ENCODE peak calls at places on chromosomes 16 and 17, in six cellular contexts. U is foreskin keratinocyte, E is BJ, Y is HAP-1, F is GM12878, M is testis. P is an unnamed sample. For H3K27me3, the result is how much of the 10 kb centered on the place peaks cover.

GRCh38 chr16:84605339-84605848 is 12.5 kb downstream of the COTL1 start:
- DNase-seq in F (no peak), Y (no peak), U (no peak), E (no peak), M (no peak), P (no peak)

GRCh38 chr17:63841350-63842172 is 924 bp downstream of the SMARCD2 start:
- DNase-seq in M (peak), Y (peak), E (no peak), U (no peak), F (no peak), P (peak)

GRCh38 chr16:54936086-54936978 is 5.7 kb downstream of the IRX5 start:
- DNase-seq in Y (no peak), E (no peak), M (no peak), F (no peak), U (peak), P (peak)

GRCh38 chr16:8607214-8607613 is 14.3 kb upstream of the METTL22 start:
- DNase-seq in U (no peak), F (no peak), E (no peak), M (no peak), Y (no peak), P (no peak)

GRCh38 chr17:73023759-73024158 is 68.7 kb downstream of the SLC39A11 start:
- DNase-seq in U (no peak), F (no peak), E (no peak), Y (no peak), M (no peak), P (no peak)

GRCh38 chr17:82963104-82963950 is 116.1 kb upstream of the METRNL start:
- DNase-seq in U (no peak), E (peak), M (peak), Y (peak), F (no peak), P (peak)

GRCh38 chr17:27906623-27907022 is 13.5 kb upstream of the LYRM9 start:
- DNase-seq in U (no peak), F (no peak), Y (no peak), M (no peak), E (no peak), P (no peak)

GRCh38 chr16:71421911-71422310 is 19.9 kb downstream of the TLE7 start:
- DNase-seq in M (no peak), E (no peak), Y (no peak), U (no peak), F (no peak), P (no peak)

GRCh38 chr16:4103741-4104140 is 12.5 kb downstream of the ADCY9 start:
- DNase-seq in E (no peak), U (no peak), M (no peak), Y (no peak), F (no peak), P (no peak)

GRCh38 chr16:84449156-84450140 is 55.0 kb downstream of the MEAK7 start:
- DNase-seq in U (no peak), F (no peak), M (no peak), E (no peak), Y (no peak), P (peak)

GRCh38 chr16:4071686-4072561 is 44.3 kb downstream of the ADCY9 start:
- DNase-seq in Y (no peak), E (no peak), M (peak), F (no peak), U (no peak), P (no peak)

GRCh38 chr17:76820523-76820922 is 47.7 kb upstream of the MGAT5B start:
- DNase-seq in U (no peak), E (no peak), M (no peak), F (no peak), Y (no peak), P (no peak)

GRCh38 chr16:17271687-17272086 is 199.1 kb downstream of the XYLT1 start:
- DNase-seq in Y (no peak), M (peak), F (no peak), U (no peak), E (no peak), P (no peak)

GRCh38 chr16:3966681-3967080 is 86.2 kb upstream of the CREBBP start:
- DNase-seq in Y (no peak), E (no peak), U (no peak), F (no peak), M (no peak), P (no peak)

GRCh38 chr17:77200711-77201110 is 59.9 kb downstream of the SEC14L1 start:
- DNase-seq in U (no peak), E (no peak), Y (no peak), M (peak), F (no peak), P (no peak)

GRCh38 chr17:11954961-11955360 is 42.3 kb downstream of the ZNF18 start:
- DNase-seq in E (no peak), Y (no peak), F (no peak), U (peak), M (no peak), P (no peak)

GRCh38 chr16:23286131-23286532 is 16.0 kb upstream of the SCNN1B start:
- DNase-seq in M (no peak), F (no peak), E (peak), U (peak), Y (no peak), P (no peak)

GRCh38 chr16:12819126-12820117 is 15.7 kb upstream of the CPPED1 start:
- DNase-seq in E (no peak), F (peak), U (no peak), M (peak), Y (peak), P (no peak)

GRCh38 chr17:76909971-76910760 is 42.0 kb downstream of the MGAT5B start:
- DNase-seq in U (peak), F (no peak), M (peak), E (no peak), Y (peak), P (no peak)

GRCh38 chr17:83109793-83110645 is 30.6 kb downstream of the METRNL start:
- DNase-seq in E (peak), U (peak), Y (no peak), M (peak), F (no peak), P (peak)

GRCh38 chr17:72984145-72984924 is 108.2 kb downstream of the SLC39A11 start:
- DNase-seq in F (no peak), Y (no peak), E (peak), M (no peak), U (peak), P (no peak)

GRCh38 chr16:84088695-84089395 is 27.9 kb downstream of the MBTPS1 start:
- DNase-seq in F (peak), E (no peak), U (no peak), Y (no peak), M (no peak), P (no peak)

GRCh38 chr17:17494499-17495447 is 1.4 kb downstream of the RASD1 start:
- DNase-seq in U (no peak), F (no peak), M (peak), E (no peak), Y (no peak), P (peak)

GRCh38 chr17:41439375-41439774 is 1.4 kb downstream of the KRT38 start:
- DNase-seq in F (no peak), U (no peak), E (no peak), Y (no peak), M (no peak), P (no peak)

GRCh38 chr16:46947900-46948547 is 25.4 kb downstream of the DNAJA2 start:
- DNase-seq in Y (peak), E (no peak), U (no peak), F (peak), M (no peak), P (no peak)

GRCh38 chr16:28166394-28167208 is 45.2 kb downstream of the XPO6 start:
- DNase-seq in Y (no peak), U (peak), E (no peak), M (no peak), F (no peak), P (no peak)

GRCh38 chr16:89093602-89094251 is at the start of gene ACSF3:
- DNase-seq in M (peak), Y (peak), E (no peak), U (no peak), F (no peak), P (no peak)

GRCh38 chr17:32288600-32288999 is 23.0 kb downstream of the RHBDL3 start:
- DNase-seq in U (no peak), M (no peak), E (no peak), F (no peak), Y (no peak), P (no peak)

GRCh38 chr16:50747206-50747956 is 5.5 kb downstream of the CYLD start:
- DNase-seq in M (no peak), F (peak), E (no peak), Y (no peak), U (no peak), P (no peak)

GRCh38 chr16:65178151-65178550 is 56.3 kb upstream of the CDH11 start:
- DNase-seq in Y (no peak), U (no peak), F (no peak), E (no peak), M (no peak), P (no peak)

GRCh38 chr17:16459850-16460550 is 32.0 kb downstream of the LRRC75A start:
- DNase-seq in U (no peak), M (no peak), F (no peak), Y (no peak), E (no peak), P (no peak)

GRCh38 chr16:56606071-56606687 is 2.2 kb upstream of the MT2A start:
- DNase-seq in Y (no peak), E (no peak), U (no peak), F (no peak), M (no peak), P (no peak)

GRCh38 chr17:76397687-76398522 is 13.5 kb downstream of the SPHK1 start:
- DNase-seq in E (no peak), Y (peak), F (peak), U (no peak), M (peak), P (peak)

GRCh38 chr16:31899505-31899904 is 25.9 kb downstream of the ZNF267 start:
- DNase-seq in F (no peak), E (no peak), Y (no peak), U (no peak), M (no peak), P (no peak)

GRCh38 chr17:6706499-6706898 is 6.7 kb downstream of the SLC13A5 start:
- DNase-seq in Y (no peak), M (no peak), E (no peak), F (no peak), U (no peak), P (no peak)
- H3K27me3 ChIP-seq in Y (under half), M (under half), E (under half), F (under half), U (under half), P (under half)

DNA sequence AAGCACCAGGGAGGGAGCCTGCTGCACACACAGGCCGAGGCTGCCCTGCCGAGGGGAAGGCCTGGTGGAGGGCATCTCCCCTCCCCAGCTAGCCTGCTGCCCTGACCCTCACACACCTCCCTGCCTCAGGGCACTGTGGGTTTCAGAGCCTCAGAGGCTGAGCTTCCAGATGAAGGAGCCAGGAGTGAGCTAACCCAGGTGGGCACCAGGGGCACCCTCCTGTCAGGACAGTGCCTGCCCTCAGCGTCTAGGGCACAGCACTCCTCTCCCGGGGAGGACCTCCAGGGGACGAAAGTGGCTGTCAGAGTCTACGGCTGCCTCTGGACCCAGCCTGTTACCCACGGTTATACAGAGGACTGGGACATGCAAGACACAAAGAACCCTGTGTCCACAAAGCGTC is 22.8 kb upstream of the DLX4 start:
- DNase-seq in F (no peak), E (no peak), Y (no peak), U (no peak), M (no peak), P (no peak)
- H3K27me3 ChIP-seq in F (under half), E (under half), Y (under half), U (under half), M (under half), P (half or more)

DNA sequence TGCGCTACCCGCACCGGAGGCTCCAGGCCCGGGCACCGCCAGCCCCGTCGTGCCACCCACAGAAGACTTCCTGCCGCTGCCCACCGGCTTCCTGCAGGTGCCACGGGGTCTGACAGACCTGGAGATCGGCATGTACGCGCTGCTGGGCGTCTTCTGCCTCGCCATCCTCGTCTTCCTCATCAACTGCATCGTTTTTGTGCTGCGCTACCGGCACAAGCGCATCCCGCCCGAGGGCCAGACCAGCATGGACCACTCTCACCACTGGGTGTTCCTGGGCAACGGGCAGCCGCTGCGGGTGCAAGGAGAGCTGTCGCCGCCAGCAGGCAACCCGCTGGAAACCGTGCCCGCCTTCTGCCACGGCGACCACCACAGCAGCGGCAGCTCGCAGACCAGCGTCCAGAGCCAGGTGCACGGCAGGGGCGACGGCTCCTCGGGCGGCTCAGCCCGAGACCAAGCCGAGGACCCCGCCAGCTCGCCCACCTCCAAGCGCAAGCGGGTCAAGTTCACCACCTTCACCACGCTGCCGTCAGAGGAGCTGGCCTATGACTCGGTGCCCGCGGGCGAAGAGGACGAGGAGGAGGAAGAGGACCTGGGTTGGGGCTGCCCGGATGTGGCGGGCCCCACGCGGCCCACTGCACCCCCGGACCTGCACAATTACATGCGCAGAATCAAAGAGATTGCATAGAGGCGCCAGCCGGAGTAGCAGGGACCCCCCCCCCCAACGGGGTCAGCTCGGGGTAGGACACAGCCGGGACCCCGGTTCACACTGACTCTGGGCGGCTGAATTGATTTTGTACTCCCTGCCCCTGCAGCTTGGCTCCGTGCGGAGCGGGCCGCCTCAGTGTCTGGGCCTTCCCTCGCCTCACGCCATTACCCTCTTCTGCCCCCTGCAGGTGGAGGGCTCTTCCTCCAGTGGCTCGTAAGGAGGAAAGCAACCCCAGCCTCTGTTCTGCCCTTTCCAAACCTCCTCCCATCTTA is 58.5 kb downstream of the TMEM132E start:
- DNase-seq in F (no peak), Y (peak), U (no peak), E (peak), M (peak), P (no peak)
- H3K27me3 ChIP-seq in F (under half), Y (under half), U (under half), E (under half), M (under half), P (half or more)

GRCh38 chr17:9170336-9170735 is 149.0 kb downstream of the NTN1 start:
- DNase-seq in U (no peak), Y (no peak), M (no peak), F (no peak), E (no peak), P (no peak)
- H3K27me3 ChIP-seq in U (under half), Y (under half), M (under half), F (under half), E (under half), P (under half)

DNA sequence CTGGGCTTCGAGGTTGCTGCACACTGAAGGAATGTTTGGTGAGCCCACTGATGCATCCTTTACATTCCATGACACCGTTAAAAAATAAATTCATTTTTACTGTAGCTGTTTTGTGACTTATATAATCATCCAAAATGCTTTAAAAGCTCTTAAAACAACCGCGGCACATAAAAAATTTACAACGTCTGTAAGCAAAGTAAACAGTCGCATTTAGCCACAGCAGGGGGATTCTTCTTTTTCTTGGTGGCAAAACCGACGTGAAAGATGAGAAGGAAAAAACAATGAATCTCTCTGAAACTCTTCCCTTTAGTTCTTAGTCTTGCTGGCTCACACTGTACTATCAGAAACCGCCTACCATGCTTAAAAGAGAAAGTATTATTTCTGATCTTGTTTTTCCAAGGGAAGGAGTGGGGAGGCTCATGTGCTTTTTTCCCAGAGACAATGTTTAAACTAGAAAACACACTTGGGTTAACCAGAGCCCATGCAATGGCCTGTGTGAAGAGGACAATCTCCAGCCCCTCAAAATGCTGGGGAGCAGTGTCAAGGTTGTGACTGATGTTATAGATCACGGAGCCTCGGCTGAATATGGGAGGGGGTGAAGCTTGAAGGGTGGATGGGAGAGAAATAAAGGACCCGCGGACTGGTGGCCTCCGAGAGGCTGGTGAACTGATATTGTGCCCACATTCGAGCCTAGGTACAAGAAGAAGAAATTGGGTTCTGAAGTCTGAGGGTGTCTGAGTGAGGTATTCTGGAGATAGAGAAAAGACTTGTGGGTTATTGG is 91.1 kb downstream of the IRF8 start:
- DNase-seq in U (no peak), M (no peak), E (peak), Y (no peak), F (no peak), P (peak)
- H3K27me3 ChIP-seq in U (under half), M (under half), E (under half), Y (under half), F (under half), P (half or more)

GRCh38 chr17:52156576-52156975 is 1.9 kb downstream of the CA10 start:
- DNase-seq in M (no peak), E (no peak), Y (no peak), F (no peak), U (no peak), P (no peak)

GRCh38 chr17:52157161-52157560 is 1.4 kb downstream of the CA10 start:
- DNase-seq in U (no peak), E (no peak), Y (no peak), F (no peak), M (no peak), P (no peak)

GRCh38 chr17:52155301-52155700 is 3.2 kb downstream of the CA10 start:
- DNase-seq in U (no peak), E (no peak), Y (no peak), F (no peak), M (no peak), P (no peak)

GRCh38 chr17:52157603-52158449 is 688 bp downstream of the CA10 start:
- DNase-seq in Y (no peak), F (no peak), E (no peak), U (no peak), M (no peak), P (no peak)

GRCh38 chr17:52154466-52154865 is 4.0 kb downstream of the CA10 start:
- DNase-seq in M (no peak), E (no peak), U (no peak), F (no peak), Y (no peak), P (no peak)
- H3K27me3 ChIP-seq in M (under half), E (under half), U (under half), F (under half), Y (under half), P (under half)

DNA sequence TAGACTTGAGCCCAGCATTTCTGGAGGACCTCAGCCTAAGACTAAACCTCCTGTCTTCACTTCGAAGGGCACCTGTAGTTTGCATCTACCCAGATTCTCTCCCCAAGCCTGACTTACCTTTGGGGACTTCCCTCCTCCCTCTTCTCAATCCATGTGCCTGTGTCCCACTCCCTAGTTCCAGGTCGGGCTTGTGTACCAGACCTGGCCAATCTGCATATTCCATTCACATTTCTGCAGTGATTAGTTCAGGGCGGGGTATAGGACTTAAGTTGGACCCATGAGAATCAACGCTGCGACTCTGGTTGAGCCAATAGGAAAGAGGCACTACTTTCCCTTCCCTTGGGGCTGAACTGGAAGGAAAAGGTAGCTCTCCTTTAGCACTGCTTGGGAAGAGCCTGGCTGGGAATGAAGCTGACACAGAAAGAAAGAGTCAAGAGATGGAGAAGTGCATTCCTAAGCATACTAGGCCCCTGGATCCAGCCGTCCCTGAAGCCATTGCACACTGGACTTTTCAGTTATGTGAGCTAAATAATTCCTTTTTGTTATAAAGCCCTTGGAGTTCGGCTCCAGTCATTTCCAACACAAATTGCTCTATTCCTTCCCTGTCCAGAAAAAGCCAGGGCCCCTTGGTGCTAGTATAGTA is 2.5 kb downstream of the TRADD start:
- DNase-seq in U (no peak), E (no peak), M (no peak), F (no peak), Y (no peak), P (no peak)
- H3K27me3 ChIP-seq in U (under half), E (under half), M (under half), F (under half), Y (under half), P (under half)

P was measured in suprapubic skin.